ENCODE peak calls at places on chromosomes 2 and 18, in four cellular contexts. X is HCT116, R is endodermal cell, P is psoas muscle. U is an unnamed sample.

GRCh38 chr2:3706892-3707291 is 3.5 kb downstream of the DCDC2C start:
- DNase-seq in R (no peak), X (no peak), P (no peak), U (no peak)

GRCh38 chr2:105857076-105857740 is 112.5 kb downstream of the NCK2 start:
- DNase-seq in P (no peak), X (no peak), R (no peak), U (no peak)

GRCh38 chr2:120251077-120251476 is 1.6 kb upstream of the RALB start:
- DNase-seq in P (no peak), X (no peak), R (no peak), U (no peak)

GRCh38 chr18:62437520-62438329 is 85.1 kb upstream of the ZCCHC2 start:
- DNase-seq in X (no peak), R (no peak), P (peak; percentile 59), U (no peak)

GRCh38 chr2:159084395-159085370 is 116.2 kb downstream of the TANC1 start:
- DNase-seq in P (no peak), X (no peak), R (no peak), U (no peak)

GRCh38 chr2:239724851-239725550 is 300.1 kb downstream of the NDUFA10 start:
- DNase-seq in X (no peak), P (no peak), R (no peak), U (no peak)

GRCh38 chr18:11411021-11411420 is 198.4 kb upstream of the SLC35G4 start:
- DNase-seq in R (no peak), P (no peak), X (no peak), U (no peak)

GRCh38 chr2:45946023-45946422 is 294.5 kb downstream of the PRKCE start:
- DNase-seq in R (no peak), X (peak; percentile 77), P (no peak), U (peak; percentile 13)

GRCh38 chr18:30094556-30094955 is 948.0 kb downstream of the DSC3 start:
- DNase-seq in P (no peak), R (no peak), X (no peak), U (no peak)

GRCh38 chr18:12839526-12840196 is 44.4 kb downstream of the PTPN2 start:
- DNase-seq in P (no peak), R (no peak), X (no peak), U (no peak)

GRCh38 chr2:179612108-179612507 is 249.3 kb downstream of the ZNF385B start:
- DNase-seq in P (no peak), X (no peak), R (no peak), U (no peak)

GRCh38 chr2:189293164-189293563 is 113.6 kb upstream of the COL5A2 start:
- DNase-seq in X (no peak), R (no peak), P (no peak), U (no peak)

GRCh38 chr2:50346104-50346503 is 685.8 kb downstream of the NRXN1 start:
- DNase-seq in P (no peak), R (peak; percentile 81), X (no peak), U (no peak)

GRCh38 chr2:63049291-63050185 is 1.1 kb upstream of the OTX1 start:
- DNase-seq in P (no peak), R (peak; percentile 81), X (no peak), U (no peak)

GRCh38 chr2:233072838-233073237 is 12.7 kb downstream of the INPP5D start:
- DNase-seq in X (no peak), P (no peak), R (peak; percentile 49), U (no peak)

GRCh38 chr2:210502997-210503621 is 26.6 kb upstream of the LANCL1 start:
- DNase-seq in X (peak; percentile 13), R (peak; percentile 72), P (peak; percentile 30), U (peak; percentile 63)

GRCh38 chr18:58180172-58180571 is 136.1 kb downstream of the NEDD4L start:
- DNase-seq in X (no peak), P (no peak), R (no peak), U (no peak)

GRCh38 chr2:235511187-235511661 is 17.4 kb downstream of the AGAP1 start:
- DNase-seq in R (peak; percentile 70), P (no peak), X (peak; percentile 50), U (no peak)

GRCh38 chr2:100281521-100282438 is 40.5 kb downstream of the LONRF2 start:
- DNase-seq in X (no peak), P (no peak), R (no peak), U (peak; percentile 71)

GRCh38 chr2:128323501-128323931 is 4.8 kb upstream of the HS6ST1 start:
- DNase-seq in R (no peak), P (no peak), X (no peak), U (no peak)

GRCh38 chr2:140916410-140916809 is 1214.4 kb downstream of the LRP1B start:
- DNase-seq in X (no peak), P (no peak), R (no peak), U (no peak)

GRCh38 chr2:102304711-102305591 is 6.4 kb upstream of the IL1RL1 start:
- DNase-seq in R (no peak), X (no peak), P (no peak), U (no peak)
- H3K4me3 ChIP-seq in R (no peak overlapping the region), X (no peak overlapping the region), P (no peak overlapping the region), U (no peak overlapping the region)

GRCh38 chr18:3593381-3593903 is 143.5 kb downstream of the TGIF1 start:
- DNase-seq in R (peak; percentile 75), X (no peak), P (no peak), U (peak; percentile 71)
- H3K4me1 ChIP-seq in R (peaks cover 11% of the 10 kb centered on the region), X (peaks cover 89% of the 10 kb centered on the region), P (peaks cover 32% of the 10 kb centered on the region), U (peaks cover 46% of the 10 kb centered on the region)

DNA sequence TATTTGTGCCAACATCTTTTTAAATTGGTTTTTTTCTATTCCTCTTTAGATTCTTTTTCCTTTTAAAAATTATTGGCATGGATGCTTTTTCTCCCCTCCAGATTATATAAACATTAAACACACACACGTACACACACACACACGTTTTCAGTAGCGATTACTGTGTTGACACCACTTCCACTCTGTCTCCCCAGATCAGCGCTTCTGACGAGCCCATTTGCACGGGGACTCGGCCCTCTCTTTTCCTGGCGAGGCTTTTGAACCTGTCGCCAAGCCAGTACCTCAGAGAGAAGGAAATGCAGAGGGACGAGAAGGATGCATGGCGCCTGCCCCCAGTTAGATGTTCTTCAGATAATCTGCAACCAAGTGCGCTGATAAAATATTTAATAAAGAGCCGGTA is 1.1 kb upstream of the TBR1 start:
- DNase-seq in X (no peak), R (peak; percentile 73), P (no peak), U (no peak)
- H3K4me3 ChIP-seq in X (no peak overlapping the region), R (peak overlapping the region; percentile 70), P (peak overlapping the region; percentile 67), U (peak overlapping the region; percentile 52)

DNA sequence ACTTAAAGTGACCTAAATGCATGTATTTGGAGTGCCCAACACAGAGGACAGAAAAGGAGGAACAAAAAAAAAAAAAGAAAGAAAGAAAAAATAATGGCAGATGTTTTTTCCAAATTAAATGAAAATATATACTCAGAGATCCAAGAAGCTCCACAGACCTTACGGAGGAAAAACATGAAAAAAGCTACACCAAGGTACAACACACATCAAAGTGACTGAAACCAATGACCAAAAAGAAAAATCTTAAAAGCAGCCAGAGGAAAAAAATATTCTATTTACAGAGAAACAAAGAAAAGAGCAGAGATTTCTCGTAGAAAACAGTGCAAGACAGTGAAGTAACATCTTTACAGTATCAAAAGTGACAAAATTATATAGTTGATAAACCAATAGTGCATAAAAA is 5.1 kb downstream of the FANCL start:
- DNase-seq in P (no peak), R (no peak), X (no peak), U (no peak)
- H3K4me1 ChIP-seq in P (peaks cover 9% of the 10 kb centered on the region), R (peaks cover 6% of the 10 kb centered on the region), X (peaks cover 12% of the 10 kb centered on the region), U (peaks cover 6% of the 10 kb centered on the region)

DNA sequence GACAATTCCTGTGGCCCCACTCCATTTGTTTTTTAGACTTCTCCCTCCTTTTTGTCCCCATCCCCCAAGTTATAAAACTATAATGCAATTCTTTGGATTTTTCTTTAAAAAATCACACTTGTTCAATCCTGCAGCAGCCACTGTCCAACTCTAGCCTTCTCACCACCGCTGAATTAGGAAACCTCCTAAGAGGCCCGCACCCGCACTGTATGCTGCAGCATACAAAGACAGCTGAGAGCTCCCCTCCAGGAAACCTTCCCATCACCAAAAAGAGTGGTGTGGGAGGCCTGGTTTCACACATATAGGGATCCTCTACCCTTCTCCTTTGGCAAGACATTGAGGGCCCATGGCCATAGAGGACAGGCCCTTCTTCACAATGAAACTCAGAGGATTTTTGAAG is 2.9 kb downstream of the PCGF1 start:
- DNase-seq in X (no peak), R (no peak), P (no peak), U (no peak)
- H3K4me3 ChIP-seq in X (no peak overlapping the region), R (no peak overlapping the region), P (peak overlapping the region; percentile 67), U (no peak overlapping the region)

DNA sequence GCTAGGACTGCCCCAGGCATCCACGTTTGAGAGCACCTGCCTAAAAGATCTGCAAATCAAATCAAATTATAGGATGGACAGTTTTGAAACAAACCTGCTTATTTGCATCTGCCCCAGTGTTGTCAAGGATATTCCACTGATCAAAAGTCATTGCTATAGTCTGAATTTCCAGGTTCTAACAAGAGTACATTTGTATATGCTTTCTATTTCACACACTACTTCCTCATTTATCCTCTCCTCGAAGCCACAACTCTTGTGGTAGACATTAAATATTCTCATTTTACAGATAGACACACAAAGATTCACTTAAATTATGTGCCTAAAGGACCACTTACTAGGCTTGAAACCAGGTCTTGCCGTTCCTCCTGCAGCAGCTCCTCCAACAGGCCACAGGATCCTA is 11.9 kb upstream of the TET3 start:
- DNase-seq in R (no peak), X (no peak), P (no peak), U (no peak)
- H3K4me1 ChIP-seq in R (no peaks in the 10 kb centered on the region), X (no peaks in the 10 kb centered on the region), P (peaks cover 15% of the 10 kb centered on the region), U (no peaks in the 10 kb centered on the region)

GRCh38 chr2:237294509-237294908 is 119.5 kb downstream of the COL6A3 start:
- DNase-seq in P (no peak), X (no peak), R (no peak), U (no peak)

GRCh38 chr2:237289134-237289533 is 124.8 kb downstream of the COL6A3 start:
- DNase-seq in X (no peak), P (no peak), R (no peak), U (no peak)

GRCh38 chr2:237290249-237290648 is 123.7 kb downstream of the COL6A3 start:
- DNase-seq in R (no peak), P (peak; percentile 86), X (no peak), U (peak; percentile 91)

GRCh38 chr2:237293966-237294365 is 120.0 kb downstream of the COL6A3 start:
- DNase-seq in P (no peak), X (no peak), R (no peak), U (no peak)

GRCh38 chr2:237291138-237291792 is 122.7 kb downstream of the COL6A3 start:
- DNase-seq in X (peak; percentile 89), P (peak; percentile 91), R (no peak), U (peak; percentile 98)
- H3K4me3 ChIP-seq in X (peak overlapping the region; percentile 29), P (peak overlapping the region; percentile 48), R (no peak overlapping the region), U (no peak overlapping the region)

GRCh38 chr18:48935433-48935774 is 15.4 kb downstream of the SMAD7 start:
- DNase-seq in X (no peak), P (no peak), R (no peak), U (no peak)
- H3K4me1 ChIP-seq in X (peaks cover 79% of the 10 kb centered on the region), P (peaks cover 86% of the 10 kb centered on the region), R (peaks cover 50% of the 10 kb centered on the region), U (peaks cover 100% of the 10 kb centered on the region)

U was measured in right atrium auricular region.